ENCODE peak calls at places on chromosomes 16 and 17, in eight cellular contexts. W is HCT116, Z is mucosa of descending colon, X is prostate gland, U is psoas muscle, A is IMR-90, H is transverse colon, P is right lobe of liver. T is an unnamed sample.
A peak's percentile ranks its signal among the peaks of the same experiment; 100 is the strongest.

GRCh38 chr16:23298290-23298689 is 3.8 kb upstream of the SCNN1B start:
- DNase-seq in P (no peak), W (no peak), U (no peak), X (no peak), Z (no peak), H (no peak), A (no peak), T (no peak)

GRCh38 chr17:64180089-64180488 is 50.1 kb upstream of the ERN1 start:
- DNase-seq in P (no peak), Z (no peak), A (peak; percentile 58), X (no peak), W (no peak), U (no peak), H (no peak), T (no peak)

GRCh38 chr16:73068546-73069401 is 20.8 kb upstream of the ZFHX3 start:
- DNase-seq in W (no peak), A (peak; percentile 99), X (no peak), P (no peak), H (peak; percentile 57), Z (peak; percentile 46), U (peak; percentile 84), T (no peak)

GRCh38 chr16:47016700-47017133 is 43.2 kb upstream of the DNAJA2 start:
- DNase-seq in P (no peak), U (no peak), H (no peak), W (no peak), X (no peak), Z (no peak), A (no peak), T (no peak)

GRCh38 chr16:53726625-53727024 is 22.7 kb downstream of the FTO start:
- DNase-seq in P (no peak), W (no peak), H (no peak), X (no peak), A (peak; percentile 23), U (no peak), Z (no peak), T (peak; percentile 56)

GRCh38 chr16:46743232-46743719 is 4.9 kb downstream of the MYLK3 start:
- DNase-seq in Z (peak; percentile 12), P (no peak), X (no peak), H (no peak), A (peak; percentile 28), U (no peak), W (no peak), T (peak; percentile 66)

GRCh38 chr17:47423406-47424295 is 99.9 kb downstream of the EFCAB13 start:
- DNase-seq in P (peak; percentile 67), A (no peak), W (no peak), H (peak; percentile 58), X (peak; percentile 17), U (peak; percentile 13), Z (peak; percentile 57), T (peak; percentile 40)

GRCh38 chr16:88785106-88785924 is at the start of gene PIEZO1:
- DNase-seq in P (peak; percentile 83), U (peak; percentile 81), Z (peak; percentile 81), X (peak; percentile 61), W (no peak), H (peak; percentile 84), A (peak; percentile 52), T (peak; percentile 70)

GRCh38 chr17:19325542-19325941 is 37.0 kb downstream of the B9D1 start:
- DNase-seq in H (no peak), Z (no peak), W (no peak), X (no peak), P (no peak), A (no peak), U (no peak), T (no peak)

GRCh38 chr17:47851764-47852112 is 775 bp upstream of the SP6 start:
- DNase-seq in P (peak; percentile 32), H (no peak), A (no peak), W (no peak), Z (no peak), X (no peak), U (no peak), T (no peak)

GRCh38 chr17:79777166-79777843 is 643 bp upstream of the CBX2 start:
- DNase-seq in Z (no peak), H (peak; percentile 52), P (peak; percentile 74), X (no peak), U (peak; percentile 58), W (peak; percentile 29), A (peak; percentile 32), T (peak; percentile 87)

GRCh38 chr17:4537451-4538235 is 17.5 kb downstream of the MYBBP1A start:
- DNase-seq in H (no peak), Z (no peak), U (peak; percentile 23), A (no peak), P (no peak), W (no peak), X (no peak), T (no peak)

GRCh38 chr17:44921122-44921882 is 6.0 kb upstream of the GFAP start:
- DNase-seq in A (no peak), P (no peak), H (no peak), U (no peak), Z (no peak), X (no peak), W (no peak), T (peak; percentile 41)
- H3K4me1 ChIP-seq in A (peaks cover 5% of the 10 kb centered on the region), P (no peaks in the 10 kb centered on the region), H (peaks cover 8% of the 10 kb centered on the region), U (no peaks in the 10 kb centered on the region), Z (no peaks in the 10 kb centered on the region), X (no peaks in the 10 kb centered on the region), W (peaks cover 18% of the 10 kb centered on the region), T (peaks cover 1% of the 10 kb centered on the region)

DNA sequence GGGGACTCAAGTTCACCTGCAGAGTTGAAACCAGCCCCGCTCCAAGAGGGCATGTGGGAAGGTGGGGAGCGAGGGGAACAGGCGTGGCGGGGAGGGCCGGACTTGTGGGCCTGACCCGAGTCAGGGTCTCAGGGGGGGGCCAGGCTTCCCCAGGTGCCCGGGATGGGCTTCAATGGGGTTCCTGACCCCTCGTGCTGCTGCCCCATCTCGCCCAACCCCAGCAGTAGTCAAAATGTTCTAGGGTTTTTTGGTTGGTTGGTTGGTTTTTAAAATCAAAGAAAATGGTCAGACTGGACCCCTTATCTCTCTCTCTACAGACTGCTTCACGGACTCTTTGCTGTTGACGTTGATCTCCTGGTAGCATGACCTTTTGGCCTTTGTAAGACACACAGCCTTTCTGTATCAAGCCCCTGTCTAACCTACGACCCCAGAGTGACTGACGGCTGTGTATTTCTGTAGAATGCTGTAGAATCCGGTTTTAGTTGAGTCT is 69.5 kb downstream of the AMFR start:
- DNase-seq in H (peak; percentile 6), A (no peak), Z (no peak), U (no peak), P (no peak), X (no peak), W (no peak), T (peak; percentile 32)
- H3K4me3 ChIP-seq in H (no peak overlapping the region), A (no peak overlapping the region), Z (no peak overlapping the region), U (peak overlapping the region; percentile 62), P (no peak overlapping the region), X (peak overlapping the region; percentile 9), W (no peak overlapping the region), T (no peak overlapping the region)

DNA sequence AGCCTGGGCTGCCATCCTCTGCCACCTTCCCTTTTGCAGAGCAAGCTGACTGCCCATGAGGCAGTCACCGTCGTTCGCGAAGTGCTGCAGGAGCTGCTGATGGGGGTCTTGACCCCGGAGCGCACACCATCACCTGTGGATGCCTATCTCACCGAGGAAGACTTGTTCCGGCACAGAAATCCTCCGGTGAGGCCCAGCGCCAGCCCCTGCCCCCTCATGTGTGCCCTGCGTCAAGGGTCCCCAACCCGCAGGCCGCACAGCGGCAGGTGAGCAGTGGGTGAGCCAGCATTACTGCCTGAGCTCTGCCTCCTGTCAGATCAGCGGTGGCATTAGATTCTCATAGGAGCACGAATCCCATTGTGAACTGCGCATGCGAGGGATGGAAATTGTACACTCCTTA is 7.7 kb upstream of the EPN3 start:
- DNase-seq in U (no peak), H (no peak), P (no peak), Z (no peak), W (no peak), A (no peak), X (no peak), T (no peak)
- TF ChIP-seq CTCF in U (no peak), H (no peak), P (no peak), Z (no peak), W (no peak), A (no peak), X (no peak), T (no peak)

GRCh38 chr17:77145635-77146632 is 5.2 kb downstream of the SEC14L1 start:
- DNase-seq in H (peak; percentile 67), U (peak; percentile 69), P (peak; percentile 64), X (peak; percentile 30), W (no peak), A (peak; percentile 76), Z (peak; percentile 68), T (peak; percentile 73)

GRCh38 chr17:77148109-77148958 is 7.6 kb downstream of the SEC14L1 start:
- DNase-seq in X (no peak), U (no peak), A (no peak), H (no peak), W (no peak), Z (no peak), P (no peak), T (peak; percentile 64)

GRCh38 chr17:77145209-77145608 is 4.4 kb downstream of the SEC14L1 start:
- DNase-seq in W (no peak), H (no peak), A (no peak), U (no peak), X (no peak), Z (no peak), P (no peak), T (no peak)

GRCh38 chr17:77147357-77147801 is 6.6 kb downstream of the SEC14L1 start:
- DNase-seq in P (no peak), H (peak; percentile 34), W (no peak), Z (no peak), X (no peak), U (no peak), A (no peak), T (no peak)

DNA sequence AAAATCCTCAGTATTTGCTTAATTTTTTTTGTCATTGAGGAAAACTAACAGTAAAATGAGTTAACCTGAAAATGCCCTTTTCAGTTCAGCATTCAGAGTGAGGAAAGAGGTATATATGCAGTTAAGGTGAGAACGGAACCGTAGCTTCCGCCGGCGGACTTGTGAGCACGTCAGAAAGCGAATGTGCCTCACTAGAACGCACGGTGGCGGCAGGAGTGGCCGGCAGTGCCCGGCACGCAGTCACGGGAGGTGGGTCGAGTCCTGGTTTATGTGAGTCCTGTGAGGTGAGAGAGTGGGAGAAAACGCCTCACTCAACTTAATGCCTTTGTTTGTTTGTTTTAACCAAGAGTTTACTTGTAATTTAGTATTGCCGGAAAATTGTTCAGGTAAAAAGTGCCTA is 6.1 kb downstream of the SEC14L1 start:
- DNase-seq in W (no peak), Z (peak; percentile 74), H (peak; percentile 72), U (no peak), A (no peak), X (no peak), P (peak; percentile 80), T (no peak)
- H3K4me1 ChIP-seq in W (peaks cover 19% of the 10 kb centered on the region), Z (peaks cover 16% of the 10 kb centered on the region), H (peaks cover 38% of the 10 kb centered on the region), U (peaks cover 71% of the 10 kb centered on the region), A (peaks cover 18% of the 10 kb centered on the region), X (peaks cover 8% of the 10 kb centered on the region), P (no peaks in the 10 kb centered on the region), T (peaks cover 41% of the 10 kb centered on the region)

T was measured in Caco-2.